ENCODE peak calls at places on chromosomes 2 and 18, in seven cellular contexts. J, S, X, Y, A, H and T are unnamed samples.

GRCh38 chr2:127255146-127255545 is 35.0 kb upstream of the CYP27C1 start:
- DNase-seq in J (peak; percentile 15), S (no peak), X (no peak), Y (no peak), A (no peak), H (no peak), T (no peak)

GRCh38 chr2:74269667-74270066 is 71.3 kb downstream of the MTHFD2 start:
- DNase-seq in J (no peak), S (no peak), X (no peak), Y (no peak), A (no peak), H (no peak), T (no peak)

GRCh38 chr18:9753863-9754262 is 45.8 kb downstream of the RAB31 start:
- DNase-seq in J (no peak), S (no peak), X (peak; percentile 75), Y (no peak), A (no peak), H (no peak), T (no peak)

GRCh38 chr2:24783641-24784040 is 9.6 kb downstream of the PTRHD1 start:
- DNase-seq in J (no peak), S (no peak), X (no peak), Y (no peak), A (no peak), H (no peak), T (no peak)

GRCh38 chr2:151176661-151177060 is 85.0 kb downstream of the RBM43 start:
- DNase-seq in J (no peak), S (no peak), X (no peak), Y (no peak), A (no peak), H (no peak), T (no peak)

GRCh38 chr2:66189598-66189997 is 245.3 kb upstream of the MEIS1 start:
- DNase-seq in J (no peak), S (no peak), X (no peak), Y (no peak), A (no peak), H (no peak), T (no peak)

GRCh38 chr2:3535794-3536681 is 16.7 kb upstream of the ADI1 start:
- DNase-seq in J (peak; percentile 88), S (peak; percentile 47), X (peak; percentile 66), Y (no peak), A (peak; percentile 37), H (no peak), T (peak; percentile 94)

GRCh38 chr2:180823546-180824141 is 156.8 kb upstream of the UBE2E3 start:
- DNase-seq in J (no peak), S (no peak), X (no peak), Y (no peak), A (no peak), H (no peak), T (peak; percentile 57)

GRCh38 chr2:184527058-184527457 is 71.3 kb upstream of the ZNF804A start:
- DNase-seq in J (no peak), S (no peak), X (peak; percentile 2), Y (no peak), A (no peak), H (no peak), T (no peak)

GRCh38 chr2:208046686-208047085 is 21.4 kb upstream of the PLEKHM3 start:
- DNase-seq in J (no peak), S (no peak), X (no peak), Y (no peak), A (no peak), H (no peak), T (peak; percentile 53)

GRCh38 chr18:9594782-9595181 is 19.6 kb downstream of the PPP4R1 start:
- DNase-seq in J (no peak), S (no peak), X (no peak), Y (no peak), A (no peak), H (no peak), T (peak; percentile 58)

GRCh38 chr2:204683384-204683783 is 138.1 kb downstream of the PARD3B start:
- DNase-seq in J (peak; percentile 28), S (no peak), X (no peak), Y (no peak), A (no peak), H (no peak), T (no peak)

GRCh38 chr18:45760443-45761036 is 36.6 kb downstream of the SLC14A1 start:
- DNase-seq in J (no peak), S (no peak), X (no peak), Y (no peak), A (no peak), H (no peak), T (peak; percentile 38)

GRCh38 chr2:136235451-136236418 is 117.8 kb upstream of the CXCR4 start:
- DNase-seq in J (peak; percentile 35), S (no peak), X (peak; percentile 51), Y (no peak), A (no peak), H (no peak), T (peak; percentile 3)

GRCh38 chr2:42618972-42619371 is 50.5 kb downstream of the MTA3 start:
- DNase-seq in J (no peak), S (no peak), X (peak; percentile 20), Y (no peak), A (no peak), H (no peak), T (peak; percentile 82)

GRCh38 chr2:170030040-170030439 is 147.9 kb upstream of the MYO3B start:
- DNase-seq in J (no peak), S (no peak), X (no peak), Y (no peak), A (no peak), H (no peak), T (no peak)

GRCh38 chr2:164917296-164917903 is 37.9 kb downstream of the SLC38A11 start:
- DNase-seq in J (peak; percentile 74), S (no peak), X (peak; percentile 56), Y (no peak), A (peak; percentile 15), H (no peak), T (peak; percentile 36)

GRCh38 chr18:37997695-37998094 is 432.1 kb upstream of the CELF4 start:
- DNase-seq in J (no peak), S (no peak), X (no peak), Y (no peak), A (no peak), H (no peak), T (no peak)

GRCh38 chr2:238919307-238919706 is 71.4 kb downstream of the TWIST2 start:
- DNase-seq in J (no peak), S (no peak), X (no peak), Y (no peak), A (no peak), H (no peak), T (no peak)

GRCh38 chr2:184611221-184612085 is 13.1 kb downstream of the ZNF804A start:
- DNase-seq in J (no peak), S (peak; percentile 23), X (no peak), Y (no peak), A (peak; percentile 22), H (no peak), T (peak; percentile 48)

GRCh38 chr18:79644006-79644665 is 35.5 kb upstream of the CTDP1 start:
- DNase-seq in J (peak; percentile 50), S (peak; percentile 90), X (peak; percentile 68), Y (peak; percentile 15), A (peak; percentile 93), H (no peak), T (peak; percentile 47)

GRCh38 chr2:238523158-238524110 is 96.7 kb downstream of the ASB1 start:
- DNase-seq in J (peak; percentile 93), S (no peak), X (no peak), Y (no peak), A (peak; percentile 87), H (peak; percentile 31), T (peak; percentile 21)

GRCh38 chr2:86492057-86492456 is 50.9 kb downstream of the KDM3A start:
- DNase-seq in J (peak; percentile 54), S (no peak), X (no peak), Y (no peak), A (no peak), H (no peak), T (no peak)

GRCh38 chr2:96100893-96101304 is 15.5 kb downstream of the ADRA2B start:
- DNase-seq in J (no peak), S (no peak), X (no peak), Y (no peak), A (peak; percentile 18), H (no peak), T (no peak)

GRCh38 chr2:159903404-159904126 is 105.6 kb upstream of the CD302 start:
- DNase-seq in J (no peak), S (no peak), X (no peak), Y (no peak), A (no peak), H (no peak), T (no peak)
- TF ChIP-seq RFX5 in J (no peak), S (no peak), X (no peak), Y (no peak), A (no peak), H (no peak), T (no peak)

GRCh38 chr2:162416446-162416845 is 72.5 kb downstream of the GCA start:
- DNase-seq in J (no peak), S (no peak), X (no peak), Y (no peak), A (no peak), H (no peak), T (no peak)
- TF ChIP-seq RFX5 in J (no peak), S (no peak), X (no peak), Y (no peak), A (no peak), H (no peak), T (no peak)

DNA sequence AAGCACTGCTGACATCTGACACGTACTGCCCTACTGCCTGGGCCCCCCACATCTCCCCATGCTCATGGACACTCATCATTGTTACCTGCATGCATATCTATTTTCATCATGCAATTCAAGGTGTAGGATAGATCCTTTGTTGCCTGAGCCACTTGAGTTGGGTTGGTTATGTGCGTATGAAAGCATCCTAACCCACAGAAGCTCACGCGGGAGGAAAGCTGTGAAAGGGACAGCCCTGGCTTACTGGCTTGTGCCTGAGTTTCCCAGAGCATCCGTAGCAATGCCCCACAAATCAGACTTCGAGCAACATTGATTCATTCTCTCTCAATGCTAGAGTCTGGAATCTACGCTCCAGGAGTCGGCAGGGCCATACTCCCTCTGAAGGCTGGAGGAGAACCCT is 285.5 kb downstream of the PHLPP1 start:
- DNase-seq in J (no peak), S (no peak), X (no peak), Y (no peak), A (no peak), H (no peak), T (no peak)
- TF ChIP-seq RFX5 in J (no peak), S (no peak), X (no peak), Y (no peak), A (no peak), H (no peak), T (no peak)

DNA sequence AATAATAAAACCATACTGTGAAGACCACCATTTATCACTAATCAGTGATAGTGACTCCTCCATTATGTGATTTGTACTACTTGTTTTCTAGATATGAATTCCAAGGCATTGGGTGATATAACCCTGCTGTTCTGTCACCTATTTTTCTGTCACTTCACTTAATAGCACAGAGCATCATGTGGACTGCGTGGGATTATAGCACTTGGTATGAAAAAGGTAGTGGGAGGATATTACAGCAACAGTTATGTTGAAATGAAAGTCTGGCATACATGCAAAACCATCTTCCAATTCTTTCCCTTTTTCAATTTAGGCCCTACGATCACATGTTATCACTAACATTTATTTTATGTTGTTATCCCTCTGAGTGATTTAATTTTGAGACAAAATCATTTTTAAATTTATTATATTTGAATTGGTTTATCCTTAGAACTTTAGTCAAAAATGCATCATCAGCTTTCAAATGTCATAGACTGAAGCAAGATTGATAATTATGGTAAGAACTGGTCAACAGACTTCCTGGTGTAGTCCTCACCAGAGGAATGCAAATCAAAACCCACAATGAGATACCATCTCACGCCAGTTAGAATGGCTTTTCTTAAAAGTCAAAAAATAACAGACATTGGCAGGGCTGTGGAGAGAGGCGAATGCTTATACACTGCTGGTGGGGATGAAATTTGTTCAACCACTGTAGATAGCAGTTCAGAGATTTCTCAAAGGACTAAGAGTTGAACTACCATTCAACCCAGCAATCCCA is 242.6 kb downstream of the IKZF2 start:
- DNase-seq in J (no peak), S (no peak), X (no peak), Y (no peak), A (no peak), H (no peak), T (no peak)
- TF ChIP-seq RFX5 in J (no peak), S (no peak), X (no peak), Y (no peak), A (no peak), H (no peak), T (no peak)